ENCODE peak calls at places on chromosomes 13 and 19, in four cellular contexts. One of them, this sample, is unnamed.

GRCh38 chr19:6842871-6843607 is 44.3 kb upstream of the ADGRE1 start:
- DNase-seq in cerebellar cortex: no peak
- DNase-seq in HTR-8/SVneo: no peak
- DNase-seq in lung microvascular endothelial cell: no peak
- DNase-seq in this sample: no peak

GRCh38 chr13:18998389-18998788 is 183.2 kb downstream of the TUBA3C start:
- DNase-seq in cerebellar cortex: no peak
- DNase-seq in HTR-8/SVneo: no peak
- DNase-seq in lung microvascular endothelial cell: no peak
- DNase-seq in this sample: no peak

GRCh38 chr19:6720369-6721112 is at the start of gene C3:
- DNase-seq in cerebellar cortex: no peak
- DNase-seq in HTR-8/SVneo: no peak
- DNase-seq in lung microvascular endothelial cell: no peak
- DNase-seq in this sample: peak; percentile 95

GRCh38 chr13:50613356-50613831 is 230.1 kb downstream of the DLEU7 start:
- DNase-seq in cerebellar cortex: no peak
- DNase-seq in HTR-8/SVneo: no peak
- DNase-seq in lung microvascular endothelial cell: no peak
- DNase-seq in this sample: no peak

GRCh38 chr19:7788178-7788932 is 25.3 kb downstream of the CLEC4M start:
- DNase-seq in cerebellar cortex: peak; percentile 34
- DNase-seq in HTR-8/SVneo: no peak
- DNase-seq in lung microvascular endothelial cell: no peak
- DNase-seq in this sample: no peak

GRCh38 chr13:42102961-42103688 is 54.7 kb downstream of the DGKH start:
- DNase-seq in cerebellar cortex: peak; percentile 14
- DNase-seq in HTR-8/SVneo: no peak
- DNase-seq in lung microvascular endothelial cell: peak; percentile 55
- DNase-seq in this sample: no peak

GRCh38 chr19:38729653-38730469 is 14.4 kb downstream of the CAPN12 start:
- DNase-seq in cerebellar cortex: peak; percentile 54
- DNase-seq in HTR-8/SVneo: peak; percentile 54
- DNase-seq in lung microvascular endothelial cell: peak; percentile 63
- DNase-seq in this sample: no peak

GRCh38 chr13:85655040-85655439 is 144.2 kb downstream of the SLITRK6 start:
- DNase-seq in cerebellar cortex: no peak
- DNase-seq in HTR-8/SVneo: no peak
- DNase-seq in lung microvascular endothelial cell: no peak
- DNase-seq in this sample: no peak

GRCh38 chr13:66216723-66217122 is 1013.4 kb downstream of the PCDH9 start:
- DNase-seq in cerebellar cortex: no peak
- DNase-seq in HTR-8/SVneo: no peak
- DNase-seq in lung microvascular endothelial cell: no peak
- DNase-seq in this sample: no peak

GRCh38 chr13:42038661-42039456 is 9.6 kb upstream of the DGKH start:
- DNase-seq in cerebellar cortex: no peak
- DNase-seq in HTR-8/SVneo: no peak
- DNase-seq in lung microvascular endothelial cell: no peak
- DNase-seq in this sample: no peak

GRCh38 chr13:33285420-33286124 is at the start of gene STARD13:
- DNase-seq in cerebellar cortex: peak; percentile 56
- DNase-seq in HTR-8/SVneo: peak; percentile 76
- DNase-seq in lung microvascular endothelial cell: peak; percentile 96
- DNase-seq in this sample: peak; percentile 96

GRCh38 chr19:47713046-47714021 is at the start of gene EHD2:
- DNase-seq in cerebellar cortex: no peak
- DNase-seq in HTR-8/SVneo: peak; percentile 72
- DNase-seq in lung microvascular endothelial cell: peak; percentile 78
- DNase-seq in this sample: no peak

GRCh38 chr13:87622921-87623320 is 48.2 kb upstream of the SLITRK5 start:
- DNase-seq in cerebellar cortex: no peak
- DNase-seq in HTR-8/SVneo: no peak
- DNase-seq in lung microvascular endothelial cell: no peak
- DNase-seq in this sample: no peak

GRCh38 chr13:29569253-29570057 is 26.0 kb downstream of the SLC7A1 start:
- DNase-seq in cerebellar cortex: no peak
- DNase-seq in HTR-8/SVneo: no peak
- DNase-seq in lung microvascular endothelial cell: no peak
- DNase-seq in this sample: no peak

GRCh38 chr13:111531505-111531904 is 211.1 kb downstream of the TEX29 start:
- DNase-seq in cerebellar cortex: peak; percentile 19
- DNase-seq in HTR-8/SVneo: no peak
- DNase-seq in lung microvascular endothelial cell: no peak
- DNase-seq in this sample: no peak

GRCh38 chr13:54536112-54536511 is 1507.5 kb downstream of the OLFM4 start:
- DNase-seq in cerebellar cortex: peak; percentile 3
- DNase-seq in HTR-8/SVneo: no peak
- DNase-seq in lung microvascular endothelial cell: no peak
- DNase-seq in this sample: no peak

GRCh38 chr19:18406749-18407148 is 9.3 kb upstream of the LRRC25 start:
- DNase-seq in cerebellar cortex: no peak
- DNase-seq in HTR-8/SVneo: no peak
- DNase-seq in lung microvascular endothelial cell: no peak
- DNase-seq in this sample: no peak

GRCh38 chr19:10748924-10749434 is 31.1 kb downstream of the DNM2 start:
- DNase-seq in cerebellar cortex: peak; percentile 81
- DNase-seq in HTR-8/SVneo: peak; percentile 34
- DNase-seq in lung microvascular endothelial cell: no peak
- DNase-seq in this sample: peak; percentile 73

GRCh38 chr13:21043898-21044297 is 17.5 kb downstream of the LATS2 start:
- DNase-seq in cerebellar cortex: no peak
- DNase-seq in HTR-8/SVneo: no peak
- DNase-seq in lung microvascular endothelial cell: no peak
- DNase-seq in this sample: no peak

GRCh38 chr13:47837104-47837880 is 163.8 kb downstream of the SUCLA2 start:
- DNase-seq in cerebellar cortex: no peak
- DNase-seq in HTR-8/SVneo: no peak
- DNase-seq in lung microvascular endothelial cell: no peak
- DNase-seq in this sample: no peak

This sample was measured in left lobe of liver.